ENCODE peak calls at places on chromosome 4, in four cellular contexts. U, F, T and Z are unnamed samples.
A peak's percentile ranks its signal among the peaks of the same experiment; 100 is the strongest.

GRCh38 chr4:39319678-39320077 is 46.5 kb downstream of the RFC1 start:
- DNase-seq in U (no peak), F (peak; percentile 65), T (no peak), Z (no peak)

GRCh38 chr4:133498149-133498548 is 349.1 kb downstream of the PCDH10 start:
- DNase-seq in U (no peak), F (no peak), T (no peak), Z (no peak)

GRCh38 chr4:70591955-70592582 is at the start of gene AMBN:
- DNase-seq in U (no peak), F (no peak), T (no peak), Z (no peak)

GRCh38 chr4:52106701-52107100 is 55.6 kb downstream of the SPATA18 start:
- DNase-seq in U (no peak), F (peak; percentile 48), T (no peak), Z (no peak)

GRCh38 chr4:3411676-3412075 is 30.1 kb upstream of the HGFAC start:
- DNase-seq in U (peak; percentile 27), F (no peak), T (no peak), Z (no peak)

GRCh38 chr4:185744946-185745345 is 67.0 kb downstream of the SORBS2 start:
- DNase-seq in U (no peak), F (no peak), T (no peak), Z (no peak)

GRCh38 chr4:173735585-173735984 is 205.6 kb upstream of the HAND2 start:
- DNase-seq in U (no peak), F (no peak), T (no peak), Z (no peak)

GRCh38 chr4:188145626-188146025 is 6.4 kb downstream of the TRIML1 start:
- DNase-seq in U (no peak), F (no peak), T (no peak), Z (no peak)

GRCh38 chr4:76485450-76485849 is 50.4 kb downstream of the SHROOM3 start:
- DNase-seq in U (no peak), F (no peak), T (no peak), Z (no peak)

GRCh38 chr4:7736436-7737267 is 203.0 kb downstream of the AFAP1 start:
- DNase-seq in U (no peak), F (no peak), T (no peak), Z (no peak)

GRCh38 chr4:164700471-164700870 is 53.5 kb upstream of the SMIM31 start:
- DNase-seq in U (no peak), F (no peak), T (peak; percentile 26), Z (no peak)

GRCh38 chr4:153522800-153523089 is 56.6 kb downstream of the TMEM131L start:
- DNase-seq in U (no peak), F (no peak), T (peak; percentile 71), Z (peak; percentile 75)

GRCh38 chr4:169015237-169015636 is 5.2 kb upstream of the CBR4 start:
- DNase-seq in U (peak; percentile 75), F (no peak), T (no peak), Z (no peak)

GRCh38 chr4:121061215-121061614 is 11.1 kb downstream of the NDNF start:
- DNase-seq in U (peak; percentile 56), F (no peak), T (no peak), Z (no peak)

GRCh38 chr4:96347582-96347981 is 507.7 kb downstream of the PDHA2 start:
- DNase-seq in U (no peak), F (no peak), T (no peak), Z (no peak)

GRCh38 chr4:139300431-139301142 is 718 bp upstream of the NAA15 start:
- DNase-seq in U (no peak), F (peak; percentile 34), T (peak; percentile 40), Z (no peak)

GRCh38 chr4:189143255-189143654 is 797.4 kb upstream of the FRG1 start:
- DNase-seq in U (no peak), F (no peak), T (no peak), Z (no peak)

GRCh38 chr4:90060039-90060438 is 67.2 kb upstream of the CCSER1 start:
- DNase-seq in U (no peak), F (no peak), T (no peak), Z (no peak)

GRCh38 chr4:62490635-62491034 is 1290.5 kb downstream of the ADGRL3 start:
- DNase-seq in U (no peak), F (no peak), T (no peak), Z (no peak)

GRCh38 chr4:18022572-18023039 is 1.1 kb upstream of the LCORL start:
- DNase-seq in U (no peak), F (no peak), T (no peak), Z (no peak)

GRCh38 chr4:47926667-47927258 is 12.4 kb upstream of the NFXL1 start:
- DNase-seq in U (peak; percentile 47), F (peak; percentile 31), T (peak; percentile 61), Z (peak; percentile 71)

GRCh38 chr4:156476359-156476758 is 495.2 kb downstream of the PDGFC start:
- DNase-seq in U (no peak), F (peak; percentile 83), T (no peak), Z (no peak)

GRCh38 chr4:31383767-31384166 is 663.6 kb downstream of the PCDH7 start:
- DNase-seq in U (no peak), F (no peak), T (no peak), Z (no peak)

GRCh38 chr4:180560896-180561295 is 1682.3 kb upstream of the TENM3 start:
- DNase-seq in U (no peak), F (no peak), T (no peak), Z (no peak)

GRCh38 chr4:142551513-142552280 is 294.4 kb downstream of the INPP4B start:
- DNase-seq in U (no peak), F (no peak), T (no peak), Z (no peak)

GRCh38 chr4:110087116-110087708 is 111.2 kb downstream of the ELOVL6 start:
- DNase-seq in U (no peak), F (peak; percentile 74), T (no peak), Z (no peak)

GRCh38 chr4:22678851-22679517 is 13.8 kb upstream of the GBA3 start:
- DNase-seq in U (no peak), F (no peak), T (no peak), Z (no peak)

GRCh38 chr4:145979160-145979559 is 40.5 kb upstream of the ZNF827 start:
- DNase-seq in U (no peak), F (no peak), T (no peak), Z (no peak)

GRCh38 chr4:86092684-86093083 is 267.2 kb downstream of the MAPK10 start:
- DNase-seq in U (no peak), F (peak; percentile 60), T (no peak), Z (no peak)

GRCh38 chr4:80685219-80685618 is 345.3 kb upstream of the BMP3 start:
- DNase-seq in U (no peak), F (no peak), T (no peak), Z (no peak)

GRCh38 chr4:41657561-41657960 is 91.0 kb downstream of the PHOX2B start:
- DNase-seq in U (no peak), F (no peak), T (no peak), Z (no peak)

GRCh38 chr4:101337688-101338087 is 9.6 kb downstream of the PPP3CA start:
- DNase-seq in U (no peak), F (no peak), T (no peak), Z (no peak)

GRCh38 chr4:3865986-3866812 is 100.0 kb downstream of the ADRA2C start:
- DNase-seq in U (no peak), F (no peak), T (no peak), Z (no peak)

GRCh38 chr4:121827851-121828250 is 4.2 kb upstream of the CCNA2 start:
- DNase-seq in U (no peak), F (peak; percentile 12), T (no peak), Z (no peak)

GRCh38 chr4:145663194-145663593 is 16.8 kb upstream of the C4orf51 start:
- DNase-seq in U (no peak), F (no peak), T (no peak), Z (no peak)

GRCh38 chr4:153205028-153205648 is 895 bp downstream of the TRIM2 start:
- DNase-seq in U (no peak), F (no peak), T (peak; percentile 37), Z (no peak)

GRCh38 chr4:127936974-127937373 is 28.0 kb downstream of the MFSD8 start:
- DNase-seq in U (no peak), F (no peak), T (no peak), Z (no peak)

GRCh38 chr4:125010776-125011503 is 298.4 kb upstream of the ANKRD50 start:
- DNase-seq in U (no peak), F (no peak), T (no peak), Z (no peak)